ENCODE peak calls at places on chromosome 14, in six cellular contexts. R is stimulated activated CD4-positive, alpha-beta T cell treated with anti-CD3 and anti-CD28 coated beads, TNF-alpha, amount 100 ng/mL, for 48 hours; I is ELF-1; L is M059J; D is nucleus accumbens; S is RWPE1. F is an unnamed sample.
A peak's percentile ranks its signal among the peaks of the same experiment; 100 is the strongest.

GRCh38 chr14:96221841-96222240 is 17.2 kb downstream of the BDKRB2 start:
- DNase-seq in R (no peak), I (no peak), L (no peak), D (no peak), S (no peak), F (no peak)

GRCh38 chr14:41289025-41289424 is 317.7 kb upstream of the LRFN5 start:
- DNase-seq in R (no peak), I (peak; percentile 10), L (no peak), D (no peak), S (no peak), F (no peak)

GRCh38 chr14:93430889-93431670 is at the start of gene UNC79:
- DNase-seq in R (no peak), I (peak; percentile 37), L (no peak), D (peak; percentile 23), S (no peak), F (no peak)

GRCh38 chr14:95318399-95318834 is 1.3 kb downstream of the CLMN start:
- DNase-seq in R (no peak), I (no peak), L (no peak), D (no peak), S (no peak), F (no peak)

GRCh38 chr14:60865378-60866127 is 115.3 kb downstream of the TRMT5 start:
- DNase-seq in R (no peak), I (no peak), L (no peak), D (no peak), S (no peak), F (no peak)

GRCh38 chr14:24848427-24848826 is 201.5 kb downstream of the STXBP6 start:
- DNase-seq in R (no peak), I (no peak), L (no peak), D (no peak), S (no peak), F (no peak)

GRCh38 chr14:75267141-75267601 is 11.5 kb upstream of the FOS start:
- DNase-seq in R (no peak), I (peak; percentile 84), L (peak; percentile 36), D (no peak), S (no peak), F (no peak)

GRCh38 chr14:51860164-51860835 is at the start of gene GNG2:
- DNase-seq in R (peak; percentile 66), I (peak; percentile 83), L (peak; percentile 83), D (peak; percentile 15), S (peak; percentile 45), F (peak; percentile 93)

GRCh38 chr14:95662376-95663186 is 23.6 kb upstream of the TCL1B start:
- DNase-seq in R (no peak), I (no peak), L (no peak), D (no peak), S (no peak), F (no peak)

GRCh38 chr14:35459779-35460178 is 55.2 kb upstream of the NFKBIA start:
- DNase-seq in R (no peak), I (no peak), L (no peak), D (no peak), S (no peak), F (no peak)

GRCh38 chr14:105525861-105526780 is at the start of gene TMEM121:
- DNase-seq in R (no peak), I (peak; percentile 47), L (peak; percentile 46), D (no peak), S (no peak), F (no peak)

GRCh38 chr14:105529506-105530445 is 3.4 kb downstream of the TMEM121 start:
- DNase-seq in R (no peak), I (peak; percentile 54), L (no peak), D (no peak), S (no peak), F (no peak)

GRCh38 chr14:103846569-103847438 is 571 bp downstream of the PPP1R13B start:
- DNase-seq in R (peak; percentile 5), I (peak; percentile 47), L (peak; percentile 31), D (no peak), S (peak; percentile 47), F (no peak)

GRCh38 chr14:96494331-96494730 is 7.9 kb upstream of the PAPOLA start:
- DNase-seq in R (no peak), I (no peak), L (no peak), D (no peak), S (no peak), F (no peak)

GRCh38 chr14:86654558-86655184 is 1124.7 kb downstream of the FLRT2 start:
- DNase-seq in R (peak; percentile 1), I (peak; percentile 68), L (peak; percentile 1), D (no peak), S (peak; percentile 24), F (no peak)

GRCh38 chr14:34081126-34081575 is 130.3 kb upstream of the EGLN3 start:
- DNase-seq in R (no peak), I (no peak), L (peak; percentile 85), D (no peak), S (no peak), F (no peak)

GRCh38 chr14:104639889-104640548 is 35.4 kb upstream of the TMEM179 start:
- DNase-seq in R (peak; percentile 32), I (peak; percentile 89), L (peak; percentile 40), D (peak; percentile 32), S (peak; percentile 75), F (peak; percentile 48)

GRCh38 chr14:64943556-64943955 is 1.0 kb upstream of the GPX2 start:
- DNase-seq in R (no peak), I (no peak), L (no peak), D (no peak), S (no peak), F (no peak)

F was measured in upper lobe of left lung.